ENCODE peak calls at places on chromosomes 7 and 10, in eight cellular contexts. S, J, W, O, D, G, T and K are unnamed samples.

GRCh38 chr10:122140941-122141623 is 130.0 kb upstream of the BTBD16 start:
- DNase-seq in D (peak; percentile 93), W (peak; percentile 52), T (no peak), J (peak; percentile 95), O (no peak), S (no peak), G (peak; percentile 90), K (no peak)

GRCh38 chr10:51397695-51398094 is 301.7 kb downstream of the CSTF2T start:
- DNase-seq in W (peak; percentile 19), D (no peak), J (peak; percentile 58), O (no peak), T (no peak), S (peak; percentile 38), G (peak; percentile 65), K (no peak)

GRCh38 chr10:112815238-112816032 is 134.6 kb upstream of the TCF7L2 start:
- DNase-seq in O (no peak), T (no peak), D (no peak), S (no peak), W (no peak), G (no peak), J (no peak), K (no peak)

GRCh38 chr10:68348265-68348741 is 15.6 kb upstream of the PBLD start:
- DNase-seq in W (no peak), O (peak; percentile 33), D (no peak), T (peak; percentile 11), S (peak; percentile 50), J (no peak), G (peak; percentile 20), K (no peak)

GRCh38 chr7:39526676-39527075 is 39.5 kb upstream of the YAE1 start:
- DNase-seq in S (no peak), D (no peak), W (no peak), O (no peak), J (no peak), G (no peak), T (no peak), K (no peak)

GRCh38 chr7:1698951-1699350 is 28.9 kb downstream of the ELFN1 start:
- DNase-seq in D (no peak), O (no peak), G (no peak), J (no peak), T (no peak), W (no peak), S (no peak), K (no peak)

GRCh38 chr7:134695321-134695860 is 48.7 kb downstream of the BPGM start:
- DNase-seq in T (no peak), D (no peak), S (no peak), O (no peak), J (no peak), G (peak; percentile 81), W (no peak), K (no peak)

GRCh38 chr7:1537631-1538412 is 7.3 kb downstream of the MAFK start:
- DNase-seq in J (peak; percentile 91), D (peak; percentile 97), T (no peak), W (peak; percentile 91), O (no peak), G (peak; percentile 62), S (peak; percentile 72), K (peak; percentile 22)

GRCh38 chr7:141151726-141152125 is 77.9 kb downstream of the TMEM178B start:
- DNase-seq in G (no peak), S (no peak), D (no peak), O (no peak), W (no peak), J (no peak), T (no peak), K (no peak)

GRCh38 chr10:105243381-105243780 is 602.3 kb downstream of the SORCS3 start:
- DNase-seq in T (no peak), W (no peak), D (no peak), O (no peak), G (no peak), J (no peak), S (no peak), K (no peak)

GRCh38 chr7:125555921-125556320 is 626.3 kb upstream of the POT1 start:
- DNase-seq in J (no peak), T (no peak), O (no peak), S (no peak), W (no peak), G (no peak), D (no peak), K (no peak)

GRCh38 chr10:15791816-15792524 is 68.3 kb downstream of the MINDY3 start:
- DNase-seq in S (no peak), D (no peak), G (peak; percentile 50), O (no peak), W (no peak), J (peak; percentile 25), T (no peak), K (no peak)

GRCh38 chr7:1659696-1660095 is 10.4 kb upstream of the ELFN1 start:
- DNase-seq in J (no peak), O (no peak), T (no peak), G (peak; percentile 98), D (no peak), S (no peak), W (peak; percentile 9), K (no peak)

GRCh38 chr10:7070950-7071349 is 339.9 kb downstream of the SFMBT2 start:
- DNase-seq in T (no peak), O (no peak), S (no peak), G (no peak), D (no peak), W (no peak), J (no peak), K (no peak)

GRCh38 chr10:87816163-87816841 is 1.7 kb downstream of the ATAD1 start:
- DNase-seq in J (no peak), D (no peak), W (no peak), O (no peak), T (no peak), G (no peak), S (no peak), K (no peak)

GRCh38 chr7:137791947-137792346 is 54.8 kb downstream of the DGKI start:
- DNase-seq in T (no peak), W (no peak), G (no peak), J (no peak), O (no peak), S (no peak), D (no peak), K (no peak)

GRCh38 chr10:6141296-6142151 is 52.7 kb downstream of the RBM17 start:
- DNase-seq in T (no peak), G (peak; percentile 75), D (no peak), J (no peak), S (peak; percentile 51), W (peak; percentile 76), O (peak; percentile 59), K (no peak)

GRCh38 chr7:48298779-48299178 is 127.5 kb downstream of the ABCA13 start:
- DNase-seq in O (no peak), T (no peak), S (no peak), J (no peak), W (peak; percentile 60), G (peak; percentile 32), D (no peak), K (no peak)

GRCh38 chr7:32051128-32051527 is 19.1 kb downstream of the PDE1C start:
- DNase-seq in J (no peak), G (no peak), D (no peak), S (peak; percentile 71), W (no peak), T (no peak), O (no peak), K (no peak)

GRCh38 chr10:131742371-131743000 is 158.3 kb upstream of the PPP2R2D start:
- DNase-seq in S (no peak), J (no peak), T (no peak), O (no peak), W (no peak), G (no peak), D (no peak), K (no peak)

GRCh38 chr7:94374721-94375120 is 20.0 kb upstream of the COL1A2 start:
- DNase-seq in G (no peak), O (no peak), S (no peak), W (no peak), J (no peak), T (no peak), D (no peak), K (no peak)

GRCh38 chr10:73916761-73917470 is 6.0 kb downstream of the PLAU start:
- DNase-seq in J (no peak), T (no peak), W (no peak), G (no peak), O (peak; percentile 42), S (no peak), D (no peak), K (no peak)

GRCh38 chr10:4396401-4397283 is 429.4 kb upstream of the AKR1E2 start:
- DNase-seq in S (no peak), D (no peak), O (no peak), J (no peak), W (no peak), T (no peak), G (no peak), K (no peak)

GRCh38 chr7:106111671-106112117 is 418 bp downstream of the SYPL1 start:
- DNase-seq in D (peak; percentile 86), T (no peak), G (peak; percentile 57), O (no peak), S (peak; percentile 52), W (no peak), J (peak; percentile 85), K (peak; percentile 2)

GRCh38 chr10:71802235-71802634 is 28.9 kb upstream of the VSIR start:
- DNase-seq in G (no peak), O (no peak), S (no peak), J (peak; percentile 1), D (no peak), T (no peak), W (no peak), K (no peak)

GRCh38 chr7:108094375-108094774 is 35.8 kb downstream of the LAMB4 start:
- DNase-seq in O (no peak), J (no peak), G (peak; percentile 76), S (no peak), W (peak; percentile 52), T (no peak), D (no peak), K (no peak)

GRCh38 chr7:71716741-71717140 is 584.8 kb downstream of the GALNT17 start:
- DNase-seq in G (no peak), W (no peak), O (no peak), J (no peak), S (no peak), T (no peak), D (no peak), K (no peak)

GRCh38 chr7:17677408-17677807 is 262.9 kb downstream of the SNX13 start:
- DNase-seq in D (no peak), J (no peak), T (no peak), S (no peak), W (no peak), G (no peak), O (no peak), K (no peak)

GRCh38 chr10:60138842-60139241 is 232.5 kb upstream of the CCDC6 start:
- DNase-seq in J (no peak), G (no peak), O (no peak), T (no peak), D (no peak), W (no peak), S (no peak), K (no peak)

GRCh38 chr10:62893036-62893435 is 76.9 kb upstream of the EGR2 start:
- DNase-seq in W (no peak), T (no peak), S (no peak), O (no peak), D (no peak), J (no peak), G (no peak), K (no peak)

GRCh38 chr7:158413962-158414961 is 173.4 kb downstream of the PTPRN2 start:
- DNase-seq in S (peak; percentile 95), T (no peak), D (no peak), J (no peak), O (no peak), G (no peak), W (no peak), K (peak; percentile 81)

GRCh38 chr7:106283831-106284515 is 810 bp downstream of the NAMPT start:
- DNase-seq in D (no peak), S (peak; percentile 64), J (peak; percentile 65), W (no peak), O (peak; percentile 67), G (no peak), T (peak; percentile 9), K (peak; percentile 34)

GRCh38 chr10:132192076-132192975 is 5.6 kb downstream of the DPYSL4 start:
- DNase-seq in J (no peak), T (no peak), D (no peak), O (peak; percentile 73), G (no peak), S (no peak), W (no peak), K (no peak)